ENCODE peak calls at places on chromosomes 7 and 10, in five cellular contexts. X is HTR-8/SVneo; Q is A549; E is GM19239; Z is stimulated activated CD8-positive, alpha-beta memory T cell treated with anti-CD3 and anti-CD28 coated beads, Interleukin-15, amount 100 ng/mL, for 24 hours. A is an unnamed sample.

GRCh38 chr10:121608669-121609190 is 10.5 kb upstream of the FGFR2 start:
- DNase-seq in X (no peak), Q (peak; percentile 34), E (peak; percentile 69), Z (peak; percentile 17), A (no peak)

GRCh38 chr7:131409129-131409766 is 81.6 kb downstream of the MKLN1 start:
- DNase-seq in X (no peak), Q (no peak), E (no peak), Z (no peak), A (no peak)

GRCh38 chr7:123435080-123435700 is 99.2 kb downstream of the IQUB start:
- DNase-seq in X (no peak), Q (no peak), E (no peak), Z (no peak), A (no peak)

GRCh38 chr7:42389697-42390096 is 152.7 kb upstream of the GLI3 start:
- DNase-seq in X (no peak), Q (no peak), E (no peak), Z (no peak), A (no peak)

GRCh38 chr7:158763454-158764033 is 58.9 kb upstream of the NCAPG2 start:
- DNase-seq in X (no peak), Q (no peak), E (no peak), Z (no peak), A (no peak)

GRCh38 chr7:44313016-44313415 is 12.4 kb downstream of the CAMK2B start:
- DNase-seq in X (no peak), Q (no peak), E (no peak), Z (no peak), A (no peak)

GRCh38 chr7:106344206-106344605 is 59.4 kb upstream of the NAMPT start:
- DNase-seq in X (no peak), Q (no peak), E (no peak), Z (no peak), A (no peak)

GRCh38 chr10:109963439-109963838 is 40.1 kb upstream of the XPNPEP1 start:
- DNase-seq in X (no peak), Q (no peak), E (no peak), Z (no peak), A (no peak)

GRCh38 chr7:154342971-154343633 is 290.9 kb downstream of the DPP6 start:
- DNase-seq in X (no peak), Q (no peak), E (no peak), Z (no peak), A (no peak)

GRCh38 chr7:40232242-40232929 is 97.6 kb downstream of the SUGCT start:
- DNase-seq in X (peak; percentile 42), Q (peak; percentile 56), E (no peak), Z (no peak), A (no peak)

GRCh38 chr10:109899578-109900355 is 23.5 kb downstream of the XPNPEP1 start:
- DNase-seq in X (no peak), Q (no peak), E (no peak), Z (no peak), A (no peak)

GRCh38 chr10:132422931-132423813 is 26.2 kb downstream of the PWWP2B start:
- DNase-seq in X (no peak), Q (no peak), E (no peak), Z (no peak), A (no peak)

GRCh38 chr7:107767391-107767790 is 23.4 kb downstream of the CBLL1 start:
- DNase-seq in X (no peak), Q (no peak), E (no peak), Z (no peak), A (no peak)

GRCh38 chr7:9608560-9608959 is 1175.2 kb downstream of the NXPH1 start:
- DNase-seq in X (no peak), Q (no peak), E (no peak), Z (no peak), A (no peak)

GRCh38 chr10:86164912-86165311 is 201.7 kb downstream of the GRID1 start:
- DNase-seq in X (no peak), Q (no peak), E (no peak), Z (no peak), A (no peak)

GRCh38 chr10:34528320-34528719 is 286.8 kb downstream of the PARD3 start:
- DNase-seq in X (peak; percentile 76), Q (peak; percentile 94), E (no peak), Z (no peak), A (no peak)

GRCh38 chr7:72805526-72806494 is 22.2 kb downstream of the TYW1B start:
- DNase-seq in X (no peak), Q (peak; percentile 5), E (no peak), Z (no peak), A (no peak)

GRCh38 chr7:114533151-114533550 is 118.5 kb downstream of the FOXP2 start:
- DNase-seq in X (no peak), Q (peak; percentile 6), E (no peak), Z (no peak), A (no peak)

GRCh38 chr10:131845505-131846223 is 55.1 kb upstream of the PPP2R2D start:
- DNase-seq in X (no peak), Q (no peak), E (no peak), Z (no peak), A (no peak)

GRCh38 chr10:22308390-22308789 is 7.8 kb upstream of the COMMD3 start:
- DNase-seq in X (no peak), Q (peak; percentile 60), E (no peak), Z (no peak), A (no peak)

GRCh38 chr10:111186385-111186784 is 109.6 kb downstream of the ADRA2A start:
- DNase-seq in X (no peak), Q (no peak), E (no peak), Z (no peak), A (no peak)

GRCh38 chr10:71302874-71303568 is 16.0 kb upstream of the SLC29A3 start:
- DNase-seq in X (peak; percentile 74), Q (peak; percentile 73), E (no peak), Z (no peak), A (no peak)

GRCh38 chr7:151384776-151385625 is 24.8 kb downstream of the WDR86 start:
- DNase-seq in X (no peak), Q (no peak), E (no peak), Z (no peak), A (no peak)

GRCh38 chr7:140079121-140079536 is 16.4 kb upstream of the PARP12 start:
- DNase-seq in X (no peak), Q (peak; percentile 47), E (no peak), Z (no peak), A (no peak)

GRCh38 chr10:70494966-70495365 is 16.4 kb downstream of the PALD1 start:
- DNase-seq in X (no peak), Q (no peak), E (no peak), Z (no peak), A (no peak)

GRCh38 chr10:5861269-5862031 is 28.2 kb downstream of the ANKRD16 start:
- DNase-seq in X (peak; percentile 68), Q (peak; percentile 63), E (no peak), Z (no peak), A (no peak)

GRCh38 chr7:40211291-40212003 is 76.6 kb downstream of the SUGCT start:
- DNase-seq in X (no peak), Q (no peak), E (no peak), Z (no peak), A (no peak)

GRCh38 chr10:23314835-23315239 is 29.8 kb downstream of the C10orf67 start:
- DNase-seq in X (peak; percentile 55), Q (peak; percentile 74), E (no peak), Z (no peak), A (no peak)

GRCh38 chr7:33836797-33837355 is 68.5 kb upstream of the BMPER start:
- DNase-seq in X (no peak), Q (peak; percentile 44), E (no peak), Z (no peak), A (no peak)

GRCh38 chr7:80699030-80699638 is 60.7 kb downstream of the CD36 start:
- DNase-seq in X (peak; percentile 17), Q (peak; percentile 66), E (no peak), Z (no peak), A (no peak)

GRCh38 chr10:3886666-3887251 is 101.8 kb upstream of the KLF6 start:
- DNase-seq in X (peak; percentile 53), Q (peak; percentile 88), E (no peak), Z (no peak), A (no peak)

GRCh38 chr7:115087437-115087836 is 165.5 kb downstream of the MDFIC start:
- DNase-seq in X (no peak), Q (peak; percentile 33), E (no peak), Z (no peak), A (no peak)

GRCh38 chr10:124279298-124279697 is 139.4 kb downstream of the OAT start:
- DNase-seq in X (no peak), Q (no peak), E (no peak), Z (no peak), A (no peak)

GRCh38 chr10:6039711-6040110 is 22.5 kb downstream of the IL2RA start:
- DNase-seq in X (no peak), Q (no peak), E (no peak), Z (no peak), A (no peak)

A was measured in cortex of kidney.